ENCODE peak calls at places on chromosomes 11 and 22, in six cellular contexts. S is prostate gland, U is pancreas, H is WTC11, L is AG09309, F is brain microvascular endothelial cell. M is an unnamed sample.
A peak's percentile ranks its signal among the peaks of the same experiment; 100 is the strongest.

GRCh38 chr22:34414467-34415440 is 494.5 kb upstream of the LARGE1 start:
- DNase-seq in S (peak; percentile 61), U (no peak), H (peak; percentile 80), L (no peak), F (no peak), M (peak; percentile 1)

GRCh38 chr22:20206709-20207215 is 55.9 kb upstream of the CCDC188 start:
- DNase-seq in S (no peak), U (no peak), H (no peak), L (no peak), F (peak; percentile 14), M (peak; percentile 8)

GRCh38 chr11:100825610-100826009 is 138.5 kb downstream of the ARHGAP42 start:
- DNase-seq in S (no peak), U (no peak), H (no peak), L (no peak), F (no peak), M (no peak)

GRCh38 chr11:117620131-117620530 is 176.9 kb downstream of the DSCAML1 start:
- DNase-seq in S (no peak), U (no peak), H (no peak), L (no peak), F (no peak), M (no peak)

GRCh38 chr22:50467341-50467740 is 7.5 kb downstream of the SBF1 start:
- DNase-seq in S (no peak), U (no peak), H (no peak), L (no peak), F (no peak), M (no peak)

GRCh38 chr11:115267228-115267627 is 237.0 kb downstream of the CADM1 start:
- DNase-seq in S (no peak), U (no peak), H (no peak), L (no peak), F (no peak), M (no peak)

GRCh38 chr11:3105791-3106735 is 48.8 kb upstream of the CARS1 start:
- DNase-seq in S (no peak), U (peak; percentile 53), H (peak; percentile 11), L (no peak), F (no peak), M (no peak)

GRCh38 chr11:22341582-22341919 is 3.4 kb downstream of the SLC17A6 start:
- DNase-seq in S (no peak), U (peak; percentile 53), H (peak; percentile 41), L (no peak), F (no peak), M (no peak)

GRCh38 chr11:62953811-62954210 is 31.0 kb downstream of the SLC22A6 start:
- DNase-seq in S (no peak), U (no peak), H (no peak), L (no peak), F (peak; percentile 12), M (peak; percentile 58)

GRCh38 chr11:12599408-12600143 is 74.6 kb upstream of the TEAD1 start:
- DNase-seq in S (peak; percentile 7), U (peak; percentile 89), H (peak; percentile 81), L (no peak), F (no peak), M (peak; percentile 41)

GRCh38 chr11:132858203-132858602 is 674.1 kb downstream of the OPCML start:
- DNase-seq in S (no peak), U (no peak), H (peak; percentile 62), L (no peak), F (peak; percentile 61), M (peak; percentile 23)

GRCh38 chr11:119623682-119624081 is 105.3 kb downstream of the NECTIN1 start:
- DNase-seq in S (no peak), U (no peak), H (no peak), L (no peak), F (no peak), M (no peak)

GRCh38 chr22:23204541-23205157 is 24.3 kb downstream of the BCR start:
- DNase-seq in S (no peak), U (peak; percentile 91), H (no peak), L (no peak), F (no peak), M (no peak)

GRCh38 chr11:87116185-87116584 is 78.5 kb downstream of the TMEM135 start:
- DNase-seq in S (no peak), U (no peak), H (no peak), L (no peak), F (no peak), M (no peak)

GRCh38 chr11:62068730-62069129 is 55.1 kb upstream of the INCENP start:
- DNase-seq in S (no peak), U (no peak), H (no peak), L (no peak), F (no peak), M (no peak)

GRCh38 chr11:9004310-9004945 is 627 bp upstream of the NRIP3 start:
- DNase-seq in S (no peak), U (peak; percentile 75), H (peak; percentile 68), L (no peak), F (no peak), M (no peak)

GRCh38 chr22:20384865-20385264 is 9.1 kb upstream of the ZNF74 start:
- DNase-seq in S (no peak), U (no peak), H (no peak), L (no peak), F (no peak), M (no peak)

GRCh38 chr22:37316875-37317371 is 34.6 kb downstream of the CYTH4 start:
- DNase-seq in S (peak; percentile 79), U (peak; percentile 88), H (peak; percentile 80), L (no peak), F (peak; percentile 77), M (peak; percentile 92)

GRCh38 chr22:50177537-50178470 is 7.3 kb downstream of the PANX2 start:
- DNase-seq in S (no peak), U (no peak), H (no peak), L (no peak), F (no peak), M (no peak)

GRCh38 chr11:80694385-80694784 is 1253.6 kb upstream of the TENM4 start:
- DNase-seq in S (no peak), U (no peak), H (no peak), L (no peak), F (no peak), M (no peak)

GRCh38 chr22:47994899-47995573 is 1232.6 kb downstream of the TBC1D22A start:
- DNase-seq in S (no peak), U (no peak), H (no peak), L (no peak), F (no peak), M (no peak)

GRCh38 chr11:73528420-73528819 is 69.5 kb downstream of the FAM168A start:
- DNase-seq in S (no peak), U (no peak), H (no peak), L (no peak), F (no peak), M (no peak)

GRCh38 chr11:128582496-128583366 is 4.6 kb downstream of the ETS1 start:
- DNase-seq in S (no peak), U (no peak), H (peak; percentile 69), L (peak; percentile 83), F (peak; percentile 98), M (peak; percentile 93)

GRCh38 chr11:68312780-68313573 is 586 bp downstream of the LRP5 start:
- DNase-seq in S (no peak), U (peak; percentile 78), H (no peak), L (no peak), F (no peak), M (no peak)

DNA sequence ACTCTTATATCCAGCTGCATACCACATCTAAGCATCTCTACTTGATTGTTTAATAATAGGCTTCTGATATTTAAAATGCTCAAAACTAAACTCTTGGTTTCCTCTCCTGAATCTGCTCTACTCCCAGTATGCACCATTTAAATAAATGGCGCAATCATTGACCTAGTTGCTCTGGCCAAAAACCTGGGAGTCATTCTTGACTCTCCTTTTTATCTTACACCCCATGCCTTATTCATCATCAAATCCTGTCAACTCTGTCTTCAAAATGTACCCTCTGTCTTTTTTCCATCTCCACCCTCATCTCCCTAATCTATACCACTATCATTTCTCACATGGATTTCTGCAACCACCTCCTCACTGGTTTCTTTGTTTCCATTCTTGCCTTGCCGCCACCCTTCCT is 399.6 kb upstream of the CCDC90B start:
- DNase-seq in S (no peak), U (no peak), H (no peak), L (no peak), F (no peak), M (no peak)
- TF ChIP-seq CTCF in S (no peak), U (no peak), H (no peak), L (no peak), F (no peak), M (no peak)

DNA sequence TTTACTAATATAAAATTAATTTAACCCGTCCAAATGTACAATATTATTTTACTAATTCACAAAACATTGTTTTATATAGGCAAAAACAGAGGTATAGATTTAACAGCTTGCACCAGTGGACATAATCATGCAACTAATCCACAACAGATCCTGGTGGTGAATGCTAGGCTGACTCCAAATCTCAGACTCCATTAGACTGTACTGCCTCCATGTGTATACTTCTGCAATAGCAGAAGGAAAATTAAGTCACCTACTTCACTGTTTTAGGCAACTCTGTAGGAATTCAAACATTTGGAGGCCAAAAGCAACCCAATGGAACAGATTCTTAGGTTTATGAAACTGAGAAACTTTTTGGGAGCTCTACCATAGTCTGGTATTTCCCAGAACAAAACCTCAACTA is 30.0 kb upstream of the RAB39A start:
- DNase-seq in S (peak; percentile 5), U (no peak), H (no peak), L (peak; percentile 18), F (peak; percentile 35), M (peak; percentile 72)
- TF ChIP-seq CTCF in S (no peak), U (peak; percentile 21), H (no peak), L (peak; percentile 65), F (peak; percentile 70), M (peak; percentile 73)

GRCh38 chr11:112797653-112798293 is 163.4 kb upstream of the NCAM1 start:
- DNase-seq in S (no peak), U (no peak), H (peak; percentile 76), L (no peak), F (peak; percentile 12), M (peak; percentile 62)
- TF ChIP-seq CTCF in S (no peak), U (peak; percentile 13), H (peak; percentile 36), L (peak; percentile 22), F (peak; percentile 71), M (peak; percentile 68)

DNA sequence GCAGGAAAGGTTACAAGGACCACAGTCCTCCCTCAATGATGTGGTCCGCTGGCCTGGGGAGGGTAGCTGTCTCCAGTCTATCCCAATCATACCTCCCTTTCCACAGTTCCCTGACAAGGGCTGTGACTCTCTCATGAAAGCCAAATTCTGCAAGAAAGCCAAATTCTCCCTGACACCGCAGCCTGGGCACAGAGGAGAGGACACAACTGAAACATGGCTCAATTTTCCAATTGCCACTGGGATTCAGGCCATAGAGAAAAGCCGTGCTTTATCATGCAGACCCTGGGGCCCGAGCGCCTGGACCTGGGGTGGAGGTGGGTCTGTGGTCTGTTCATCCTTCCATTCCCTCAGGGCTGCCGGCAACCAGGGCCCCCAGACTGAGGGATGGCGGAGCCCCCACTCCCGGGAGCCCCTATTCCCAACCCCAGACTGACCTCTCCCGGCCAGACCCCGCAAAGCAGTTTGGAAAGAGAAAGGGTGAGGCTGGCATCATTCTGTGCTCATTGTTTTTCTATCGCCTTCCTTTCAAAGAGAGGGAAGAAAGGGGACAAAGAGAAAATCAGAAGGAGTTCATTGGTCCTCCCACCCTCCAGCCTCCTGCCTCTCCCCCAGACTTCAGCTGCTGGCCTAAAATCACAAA is 239.5 kb downstream of the BUD13 start:
- DNase-seq in S (no peak), U (no peak), H (peak; percentile 52), L (no peak), F (no peak), M (no peak)
- TF ChIP-seq CTCF in S (no peak), U (no peak), H (no peak), L (no peak), F (peak; percentile 2), M (no peak)

GRCh38 chr11:76667271-76667818 is 3.2 kb downstream of the LRRC32 start:
- DNase-seq in S (no peak), U (peak; percentile 21), H (no peak), L (no peak), F (no peak), M (no peak)
- TF ChIP-seq CTCF in S (no peak), U (no peak), H (no peak), L (no peak), F (no peak), M (no peak)

GRCh38 chr11:95081412-95081811 is 8.2 kb upstream of the ENDOD1 start:
- DNase-seq in S (no peak), U (no peak), H (no peak), L (no peak), F (no peak), M (peak; percentile 51)
- TF ChIP-seq CTCF in S (no peak), U (no peak), H (no peak), L (no peak), F (no peak), M (no peak)

M was measured in fibroblast of pulmonary artery.